ENCODE peak calls at places on chromosomes 2 and 18, in eight cellular contexts. One of them, this sample, is unnamed.

GRCh38 chr2:215960825-215961224 is 52.5 kb downstream of the MREG start:
- DNase-seq in NCI-H345: no peak
- DNase-seq in ELR: no peak
- DNase-seq in HepG2: no peak
- DNase-seq in sciatic nerve: no peak
- DNase-seq in GM03348: no peak
- DNase-seq in posterior vena cava: no peak
- DNase-seq in coronary artery: no peak
- DNase-seq in this sample: no peak

GRCh38 chr2:74524955-74525716 is 895 bp downstream of the DQX1 start:
- DNase-seq in posterior vena cava: no peak
- DNase-seq in NCI-H345: no peak
- DNase-seq in coronary artery: no peak
- DNase-seq in GM03348: no peak
- DNase-seq in sciatic nerve: no peak
- DNase-seq in ELR: no peak
- DNase-seq in HepG2: no peak
- DNase-seq in this sample: no peak

GRCh38 chr2:191280304-191280703 is 35.1 kb downstream of the MYO1B start:
- DNase-seq in coronary artery: no peak
- DNase-seq in ELR: no peak
- DNase-seq in posterior vena cava: no peak
- DNase-seq in GM03348: no peak
- DNase-seq in sciatic nerve: no peak
- DNase-seq in NCI-H345: no peak
- DNase-seq in HepG2: no peak
- DNase-seq in this sample: no peak

GRCh38 chr2:109711230-109712125 is 82.6 kb upstream of the RGPD5 start:
- DNase-seq in HepG2: no peak
- DNase-seq in sciatic nerve: peak
- DNase-seq in posterior vena cava: peak
- DNase-seq in ELR: no peak
- DNase-seq in GM03348: no peak
- DNase-seq in coronary artery: no peak
- DNase-seq in NCI-H345: peak
- DNase-seq in this sample: peak

GRCh38 chr2:183680573-183680972 is 556.3 kb downstream of the NUP35 start:
- DNase-seq in GM03348: no peak
- DNase-seq in HepG2: no peak
- DNase-seq in coronary artery: no peak
- DNase-seq in sciatic nerve: no peak
- DNase-seq in NCI-H345: no peak
- DNase-seq in ELR: no peak
- DNase-seq in posterior vena cava: no peak
- DNase-seq in this sample: no peak

GRCh38 chr2:28567076-28567471 is 71.2 kb downstream of the PLB1 start:
- DNase-seq in GM03348: peak
- DNase-seq in ELR: peak
- DNase-seq in sciatic nerve: no peak
- DNase-seq in coronary artery: no peak
- DNase-seq in NCI-H345: peak
- DNase-seq in HepG2: no peak
- DNase-seq in posterior vena cava: peak
- DNase-seq in this sample: peak

GRCh38 chr2:241173557-241173956 is 14.9 kb upstream of the ANO7 start:
- DNase-seq in sciatic nerve: no peak
- DNase-seq in posterior vena cava: no peak
- DNase-seq in NCI-H345: no peak
- DNase-seq in HepG2: no peak
- DNase-seq in ELR: no peak
- DNase-seq in coronary artery: no peak
- DNase-seq in GM03348: no peak
- DNase-seq in this sample: no peak

GRCh38 chr2:207434288-207434687 is 95.5 kb upstream of the CREB1 start:
- DNase-seq in NCI-H345: no peak
- DNase-seq in ELR: peak
- DNase-seq in posterior vena cava: no peak
- DNase-seq in coronary artery: no peak
- DNase-seq in sciatic nerve: no peak
- DNase-seq in HepG2: no peak
- DNase-seq in GM03348: no peak
- DNase-seq in this sample: no peak

GRCh38 chr2:173165443-173166234 is 90.0 kb downstream of the MAP3K20 start:
- DNase-seq in GM03348: no peak
- DNase-seq in coronary artery: no peak
- DNase-seq in sciatic nerve: no peak
- DNase-seq in NCI-H345: no peak
- DNase-seq in posterior vena cava: no peak
- DNase-seq in HepG2: no peak
- DNase-seq in ELR: no peak
- DNase-seq in this sample: no peak

GRCh38 chr18:31439807-31440325 is 7.7 kb upstream of the DSG3 start:
- DNase-seq in sciatic nerve: no peak
- DNase-seq in GM03348: no peak
- DNase-seq in ELR: no peak
- DNase-seq in HepG2: no peak
- DNase-seq in NCI-H345: no peak
- DNase-seq in coronary artery: no peak
- DNase-seq in posterior vena cava: no peak
- DNase-seq in this sample: no peak

GRCh38 chr2:112927745-112928144 is 16.8 kb downstream of the IL37 start:
- DNase-seq in coronary artery: no peak
- DNase-seq in sciatic nerve: no peak
- DNase-seq in NCI-H345: no peak
- DNase-seq in HepG2: no peak
- DNase-seq in GM03348: no peak
- DNase-seq in ELR: no peak
- DNase-seq in posterior vena cava: no peak
- DNase-seq in this sample: no peak

GRCh38 chr2:167749016-167749415 is 498.4 kb downstream of the STK39 start:
- DNase-seq in ELR: peak
- DNase-seq in GM03348: no peak
- DNase-seq in coronary artery: no peak
- DNase-seq in HepG2: no peak
- DNase-seq in NCI-H345: no peak
- DNase-seq in sciatic nerve: no peak
- DNase-seq in posterior vena cava: no peak
- DNase-seq in this sample: no peak

GRCh38 chr2:226125151-226125550 is 674.5 kb downstream of the IRS1 start:
- DNase-seq in posterior vena cava: no peak
- DNase-seq in NCI-H345: no peak
- DNase-seq in HepG2: no peak
- DNase-seq in ELR: no peak
- DNase-seq in coronary artery: no peak
- DNase-seq in sciatic nerve: no peak
- DNase-seq in GM03348: no peak
- DNase-seq in this sample: no peak

GRCh38 chr2:160075171-160075570 is 12.8 kb upstream of the PLA2R1 start:
- DNase-seq in NCI-H345: no peak
- DNase-seq in coronary artery: no peak
- DNase-seq in HepG2: no peak
- DNase-seq in ELR: peak
- DNase-seq in GM03348: peak
- DNase-seq in posterior vena cava: no peak
- DNase-seq in sciatic nerve: peak
- DNase-seq in this sample: no peak

GRCh38 chr2:187580462-187581124 is 26.4 kb upstream of the TFPI start:
- DNase-seq in GM03348: peak
- DNase-seq in posterior vena cava: no peak
- DNase-seq in coronary artery: no peak
- DNase-seq in ELR: peak
- DNase-seq in sciatic nerve: no peak
- DNase-seq in HepG2: peak
- DNase-seq in NCI-H345: peak
- DNase-seq in this sample: no peak

GRCh38 chr2:13543550-13543949 is 826.8 kb downstream of the TRIB2 start:
- DNase-seq in HepG2: no peak
- DNase-seq in NCI-H345: no peak
- DNase-seq in sciatic nerve: no peak
- DNase-seq in ELR: no peak
- DNase-seq in GM03348: no peak
- DNase-seq in coronary artery: no peak
- DNase-seq in posterior vena cava: no peak
- DNase-seq in this sample: no peak

GRCh38 chr2:7053650-7054262 is 136.5 kb downstream of the RNF144A start:
- DNase-seq in NCI-H345: peak
- DNase-seq in ELR: no peak
- DNase-seq in GM03348: no peak
- DNase-seq in sciatic nerve: no peak
- DNase-seq in HepG2: no peak
- DNase-seq in coronary artery: no peak
- DNase-seq in posterior vena cava: no peak
- DNase-seq in this sample: peak

GRCh38 chr2:151771599-151772358 is 37.5 kb upstream of the NEB start:
- DNase-seq in posterior vena cava: peak
- DNase-seq in NCI-H345: no peak
- DNase-seq in GM03348: peak
- DNase-seq in ELR: peak
- DNase-seq in HepG2: no peak
- DNase-seq in sciatic nerve: no peak
- DNase-seq in coronary artery: peak
- DNase-seq in this sample: peak

GRCh38 chr2:151637284-151637781 is 96.9 kb downstream of the NEB start:
- DNase-seq in sciatic nerve: no peak
- DNase-seq in GM03348: no peak
- DNase-seq in NCI-H345: no peak
- DNase-seq in ELR: no peak
- DNase-seq in posterior vena cava: no peak
- DNase-seq in coronary artery: no peak
- DNase-seq in HepG2: no peak
- DNase-seq in this sample: no peak

GRCh38 chr2:42345986-42346385 is 15.0 kb downstream of the COX7A2L start:
- DNase-seq in HepG2: no peak
- DNase-seq in NCI-H345: no peak
- DNase-seq in coronary artery: no peak
- DNase-seq in ELR: no peak
- DNase-seq in GM03348: no peak
- DNase-seq in posterior vena cava: no peak
- DNase-seq in sciatic nerve: no peak
- DNase-seq in this sample: no peak